ENCODE peak calls at places on chromosomes 13 and 19, in five cellular contexts. T is omental fat pad, X is AG10803, C is neural progenitor cell, S is prostate gland. F is an unnamed sample.

GRCh38 chr13:51793570-51794273 is 10.2 kb downstream of the DHRS12 start:
- DNase-seq in T (peak; percentile 47), X (peak; percentile 68), C (no peak), S (no peak), F (no peak)

GRCh38 chr19:19477705-19478383 is 37.5 kb downstream of the TSSK6 start:
- DNase-seq in T (no peak), X (no peak), C (no peak), S (peak; percentile 52), F (no peak)

GRCh38 chr13:51347099-51347498 is 7.6 kb downstream of the SERPINE3 start:
- DNase-seq in T (no peak), X (no peak), C (no peak), S (no peak), F (no peak)

GRCh38 chr13:98835156-98835555 is 82.7 kb upstream of the SLC15A1 start:
- DNase-seq in T (no peak), X (no peak), C (no peak), S (no peak), F (no peak)

GRCh38 chr13:80965097-80965496 is 624.2 kb upstream of the SPRY2 start:
- DNase-seq in T (no peak), X (no peak), C (no peak), S (no peak), F (no peak)

GRCh38 chr19:16612631-16613030 is 15.4 kb downstream of the MED26 start:
- DNase-seq in T (no peak), X (peak; percentile 35), C (no peak), S (no peak), F (no peak)

GRCh38 chr19:4636151-4636717 is 3.1 kb upstream of the TNFAIP8L1 start:
- DNase-seq in T (peak; percentile 45), X (peak; percentile 35), C (peak; percentile 88), S (peak; percentile 42), F (peak; percentile 77)

GRCh38 chr13:20197361-20197834 is 4.7 kb upstream of the GJB2 start:
- DNase-seq in T (no peak), X (peak; percentile 42), C (peak; percentile 65), S (no peak), F (no peak)

GRCh38 chr19:29583196-29584006 is 22.7 kb upstream of the POP4 start:
- DNase-seq in T (no peak), X (peak; percentile 13), C (no peak), S (no peak), F (no peak)

GRCh38 chr19:11088508-11089253 is 582 bp upstream of the LDLR start:
- DNase-seq in T (no peak), X (peak; percentile 45), C (no peak), S (no peak), F (no peak)

GRCh38 chr19:41570639-41571112 is 5.3 kb upstream of the CEACAM21 start:
- DNase-seq in T (peak; percentile 85), X (peak; percentile 66), C (peak; percentile 88), S (peak; percentile 70), F (peak; percentile 79)

GRCh38 chr13:111158136-111158805 is 43.2 kb downstream of the ARHGEF7 start:
- DNase-seq in T (no peak), X (peak; percentile 43), C (no peak), S (peak; percentile 29), F (no peak)

GRCh38 chr13:94480672-94481145 is 1.2 kb upstream of the DCT start:
- DNase-seq in T (no peak), X (peak; percentile 86), C (no peak), S (no peak), F (no peak)

GRCh38 chr13:99981115-99982020 is at the start of gene ZIC2:
- DNase-seq in T (no peak), X (no peak), C (peak; percentile 96), S (no peak), F (no peak)

GRCh38 chr13:110187501-110188161 is 119.3 kb downstream of the COL4A1 start:
- DNase-seq in T (peak; percentile 57), X (peak; percentile 47), C (no peak), S (no peak), F (no peak)

GRCh38 chr19:6156033-6156432 is 20.6 kb downstream of the ACSBG2 start:
- DNase-seq in T (no peak), X (no peak), C (no peak), S (no peak), F (no peak)

GRCh38 chr13:44032801-44033200 is 153.1 kb downstream of the LACC1 start:
- DNase-seq in T (no peak), X (no peak), C (no peak), S (no peak), F (no peak)

GRCh38 chr19:453606-454005 is 7.2 kb downstream of the SHC2 start:
- DNase-seq in T (no peak), X (no peak), C (no peak), S (no peak), F (no peak)

DNA sequence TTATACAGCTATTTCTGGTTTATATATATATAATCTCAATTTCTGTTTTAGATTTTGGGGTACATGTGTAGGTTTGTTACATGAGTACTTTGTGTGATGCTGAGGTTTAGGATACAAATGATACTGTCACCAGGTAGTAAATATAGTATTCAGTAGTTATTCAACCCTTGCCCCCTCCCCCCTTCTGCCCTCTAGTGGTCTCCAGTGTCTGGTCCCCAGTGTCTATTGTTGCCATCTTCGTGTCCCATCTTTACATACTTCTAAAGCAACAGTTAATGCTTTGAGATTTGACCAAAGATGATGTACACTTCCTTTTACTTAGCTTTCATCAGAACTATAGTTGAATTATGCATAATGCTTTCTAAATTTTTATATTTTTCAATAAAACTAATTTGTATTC is 1623.4 kb upstream of the PRR20A start:
- DNase-seq in T (no peak), X (no peak), C (peak; percentile 28), S (no peak), F (no peak)
- TF ChIP-seq CTCF in T (no peak), X (no peak), C (peak; percentile 69), S (no peak), F (no peak)

GRCh38 chr13:33287142-33287882 is 1.8 kb upstream of the STARD13 start:
- DNase-seq in T (no peak), X (no peak), C (no peak), S (no peak), F (no peak)

GRCh38 chr13:33286143-33286542 is 588 bp upstream of the STARD13 start:
- DNase-seq in T (no peak), X (no peak), C (no peak), S (no peak), F (no peak)

GRCh38 chr13:33284916-33285315 is 639 bp downstream of the STARD13 start:
- DNase-seq in T (no peak), X (no peak), C (no peak), S (no peak), F (no peak)

GRCh38 chr13:33284016-33284415 is 1.5 kb downstream of the STARD13 start:
- DNase-seq in T (no peak), X (peak; percentile 44), C (no peak), S (no peak), F (no peak)

GRCh38 chr13:33285420-33286124 is at the start of gene STARD13:
- DNase-seq in T (peak; percentile 91), X (peak; percentile 98), C (peak; percentile 91), S (peak; percentile 94), F (no peak)
- TF ChIP-seq CTCF in T (no peak), X (peak; percentile 62), C (peak; percentile 28), S (peak; percentile 72), F (no peak)

GRCh38 chr19:33301900-33302174 is 497 bp downstream of the CEBPA start:
- DNase-seq in T (no peak), X (no peak), C (peak; percentile 69), S (no peak), F (no peak)

GRCh38 chr19:33302974-33303790 is 848 bp upstream of the CEBPA start:
- DNase-seq in T (no peak), X (peak; percentile 47), C (peak; percentile 84), S (peak; percentile 53), F (peak; percentile 26)

GRCh38 chr19:33301011-33301899 is 1.1 kb downstream of the CEBPA start:
- DNase-seq in T (no peak), X (peak; percentile 11), C (peak; percentile 59), S (peak; percentile 27), F (no peak)

GRCh38 chr19:33303791-33304759 is 1.7 kb upstream of the CEBPA start:
- DNase-seq in T (no peak), X (peak; percentile 6), C (no peak), S (peak; percentile 41), F (no peak)

GRCh38 chr19:33302175-33302973 is at the start of gene CEBPA:
- DNase-seq in T (no peak), X (peak; percentile 72), C (peak; percentile 96), S (peak; percentile 87), F (peak; percentile 74)
- TF ChIP-seq CTCF in T (peak; percentile 40), X (peak; percentile 32), C (peak; percentile 60), S (peak; percentile 93), F (peak; percentile 54)

GRCh38 chr13:107806726-107807125 is 408.6 kb downstream of the LIG4 start:
- DNase-seq in T (no peak), X (no peak), C (no peak), S (no peak), F (no peak)

GRCh38 chr13:107809125-107809524 is 406.2 kb downstream of the LIG4 start:
- DNase-seq in T (no peak), X (no peak), C (no peak), S (no peak), F (no peak)

GRCh38 chr13:107808388-107808787 is 406.9 kb downstream of the LIG4 start:
- DNase-seq in T (no peak), X (no peak), C (no peak), S (no peak), F (no peak)

GRCh38 chr13:107803822-107804495 is 411.4 kb downstream of the LIG4 start:
- DNase-seq in T (no peak), X (no peak), C (no peak), S (no peak), F (no peak)

GRCh38 chr13:107807306-107808073 is 407.8 kb downstream of the LIG4 start:
- DNase-seq in T (no peak), X (no peak), C (no peak), S (no peak), F (no peak)
- TF ChIP-seq CTCF in T (no peak), X (no peak), C (no peak), S (no peak), F (no peak)